ENCODE peak calls at places on chromosomes 11 and 22, in seven cellular contexts. C is coronary artery, A is heart right ventricle, U is colonic mucosa, E is dorsolateral prefrontal cortex, L is H1, N is upper lobe of right lung. M is an unnamed sample.
A peak's percentile ranks its signal among the peaks of the same experiment; 100 is the strongest.

GRCh38 chr11:118877487-118878173 is 6.1 kb upstream of the CXCR5 start:
- DNase-seq in L (no peak), A (no peak), E (no peak), N (no peak), U (no peak), C (no peak), M (no peak)

GRCh38 chr22:46074771-46075551 is 75.4 kb upstream of the PPARA start:
- DNase-seq in U (no peak), A (peak; percentile 21), N (peak; percentile 69), C (peak; percentile 72), E (peak; percentile 10), L (no peak), M (no peak)

GRCh38 chr22:19648419-19648929 is 65.8 kb upstream of the SEPTIN5 start:
- DNase-seq in C (no peak), L (no peak), A (no peak), U (no peak), N (no peak), E (no peak), M (no peak)

GRCh38 chr11:127117231-127117671 is 116.7 kb upstream of the KIRREL3 start:
- DNase-seq in E (no peak), C (no peak), U (no peak), A (no peak), L (no peak), N (no peak), M (no peak)

GRCh38 chr11:65861533-65862183 is 1.4 kb downstream of the MUS81 start:
- DNase-seq in L (no peak), A (no peak), E (no peak), C (no peak), N (no peak), U (no peak), M (no peak)

GRCh38 chr22:39083212-39084165 is 6.4 kb downstream of the APOBEC3G start:
- DNase-seq in N (no peak), L (no peak), E (no peak), U (no peak), A (no peak), C (no peak), M (no peak)

GRCh38 chr11:102546923-102547471 is 16.4 kb upstream of the MMP7 start:
- DNase-seq in L (no peak), E (no peak), A (no peak), N (no peak), C (no peak), U (no peak), M (no peak)

GRCh38 chr22:39090426-39091064 is 6.5 kb upstream of the APOBEC3H start:
- DNase-seq in U (no peak), L (no peak), A (no peak), C (no peak), N (no peak), E (no peak), M (no peak)

GRCh38 chr22:46071451-46072029 is 78.8 kb upstream of the PPARA start:
- DNase-seq in N (peak; percentile 95), E (peak; percentile 89), U (peak; percentile 94), A (peak; percentile 94), L (no peak), C (peak; percentile 94), M (peak; percentile 97)

GRCh38 chr11:31240340-31240904 is 129.1 kb downstream of the DCDC1 start:
- DNase-seq in A (no peak), U (no peak), L (no peak), E (no peak), N (no peak), C (no peak), M (no peak)

GRCh38 chr11:112884012-112884767 is 77.0 kb upstream of the NCAM1 start:
- DNase-seq in L (no peak), A (no peak), N (no peak), C (no peak), E (no peak), U (no peak), M (no peak)

GRCh38 chr11:133892584-133893380 is 47.5 kb upstream of the SPATA19 start:
- DNase-seq in N (no peak), U (no peak), C (peak; percentile 56), L (no peak), E (no peak), A (no peak), M (no peak)

GRCh38 chr11:104073950-104074349 is 37.5 kb downstream of the DDI1 start:
- DNase-seq in N (no peak), E (peak; percentile 5), C (no peak), A (no peak), L (no peak), U (no peak), M (no peak)

GRCh38 chr11:131597875-131598274 is 227.5 kb downstream of the NTM start:
- DNase-seq in E (no peak), N (no peak), L (no peak), A (no peak), U (no peak), C (no peak), M (no peak)

GRCh38 chr11:4375431-4376113 is 7.4 kb upstream of the OR52B4 start:
- DNase-seq in L (no peak), N (no peak), E (no peak), A (no peak), C (no peak), U (no peak), M (no peak)

GRCh38 chr11:88553204-88553603 is 215.7 kb upstream of the CTSC start:
- DNase-seq in A (no peak), N (no peak), E (no peak), U (no peak), C (no peak), L (no peak), M (no peak)

GRCh38 chr11:115193931-115194797 is 310.1 kb downstream of the CADM1 start:
- DNase-seq in L (no peak), C (no peak), A (no peak), N (no peak), U (no peak), E (no peak), M (no peak)

GRCh38 chr22:25159028-25159427 is 40.6 kb upstream of the CRYBB3 start:
- DNase-seq in U (no peak), A (no peak), N (no peak), L (no peak), E (peak; percentile 44), C (no peak), M (no peak)

GRCh38 chr11:118621071-118621815 is 13.8 kb downstream of the PHLDB1 start:
- DNase-seq in U (peak; percentile 92), A (peak; percentile 91), N (peak; percentile 91), L (no peak), C (peak; percentile 96), E (peak; percentile 91), M (peak; percentile 96)

GRCh38 chr11:107623183-107623582 is 32.2 kb downstream of the ELMOD1 start:
- DNase-seq in N (no peak), C (no peak), L (no peak), E (no peak), A (no peak), U (no peak), M (no peak)

GRCh38 chr22:24510694-24511625 is 15.8 kb downstream of the UPB1 start:
- DNase-seq in U (peak; percentile 55), N (no peak), L (no peak), C (no peak), A (no peak), E (no peak), M (no peak)

GRCh38 chr11:57276169-57276854 is 39.3 kb upstream of the APLNR start:
- DNase-seq in L (no peak), N (no peak), U (no peak), E (no peak), A (no peak), C (no peak), M (no peak)

GRCh38 chr11:45079943-45080719 is 66.3 kb upstream of the PRDM11 start:
- DNase-seq in U (peak; percentile 33), N (no peak), L (no peak), C (no peak), A (no peak), E (peak; percentile 20), M (no peak)

GRCh38 chr22:44309137-44309536 is 3.6 kb downstream of the SHISAL1 start:
- DNase-seq in L (no peak), C (no peak), U (peak; percentile 36), E (no peak), A (no peak), N (no peak), M (no peak)

GRCh38 chr22:46352691-46353386 is 17.3 kb downstream of the TRMU start:
- DNase-seq in E (peak; percentile 70), U (no peak), L (no peak), A (peak; percentile 64), N (peak; percentile 81), C (no peak), M (no peak)

GRCh38 chr11:12232819-12233601 is 122.6 kb downstream of the MICAL2 start:
- DNase-seq in N (no peak), L (no peak), A (no peak), C (no peak), E (no peak), U (no peak), M (no peak)

DNA sequence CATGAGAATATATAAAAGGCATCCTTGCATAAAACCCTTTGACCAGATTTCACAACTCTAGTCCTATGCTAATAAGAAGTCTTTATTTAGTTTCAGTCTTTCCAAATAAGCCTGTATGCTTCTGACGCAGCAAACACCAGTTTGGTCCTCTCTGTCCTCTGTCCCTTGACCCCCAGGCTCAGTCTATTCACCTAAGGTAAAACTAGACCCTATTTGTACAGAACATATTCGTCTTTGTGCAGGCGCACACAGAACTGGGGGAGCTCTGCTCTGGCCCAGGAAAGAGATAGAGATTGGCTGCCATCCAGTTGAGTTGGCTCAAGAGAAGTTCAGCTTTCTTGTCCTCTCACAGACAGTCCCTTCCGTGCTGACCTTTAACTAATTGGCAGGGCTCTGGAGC is 21.0 kb upstream of the PSMA1 start:
- DNase-seq in N (no peak), E (no peak), C (no peak), A (no peak), U (no peak), L (no peak), M (no peak)
- H3K4me3 ChIP-seq in N (no peak overlapping the region), E (no peak overlapping the region), C (peak overlapping the region; percentile 25), A (no peak overlapping the region), U (no peak overlapping the region), L (no peak overlapping the region), M (peak overlapping the region; percentile 7)

GRCh38 chr22:28904211-28904808 is 20.9 kb downstream of the ZNRF3 start:
- DNase-seq in U (no peak), C (no peak), N (no peak), A (no peak), E (no peak), L (no peak), M (no peak)
- H3K27ac ChIP-seq in U (no peak overlapping the region), C (peak overlapping the region; percentile 78), N (peak overlapping the region; percentile 20), A (peak overlapping the region; percentile 20), E (peak overlapping the region; percentile 45), L (no peak overlapping the region), M (peak overlapping the region; percentile 65)

GRCh38 chr11:17471501-17471900 is 5.1 kb downstream of the ABCC8 start:
- DNase-seq in L (no peak), U (no peak), E (no peak), C (no peak), A (no peak), N (no peak), M (no peak)
- TF ChIP-seq CTCF in L (no peak), U (no peak), E (no peak), C (no peak), A (no peak), N (no peak), M (no peak)

DNA sequence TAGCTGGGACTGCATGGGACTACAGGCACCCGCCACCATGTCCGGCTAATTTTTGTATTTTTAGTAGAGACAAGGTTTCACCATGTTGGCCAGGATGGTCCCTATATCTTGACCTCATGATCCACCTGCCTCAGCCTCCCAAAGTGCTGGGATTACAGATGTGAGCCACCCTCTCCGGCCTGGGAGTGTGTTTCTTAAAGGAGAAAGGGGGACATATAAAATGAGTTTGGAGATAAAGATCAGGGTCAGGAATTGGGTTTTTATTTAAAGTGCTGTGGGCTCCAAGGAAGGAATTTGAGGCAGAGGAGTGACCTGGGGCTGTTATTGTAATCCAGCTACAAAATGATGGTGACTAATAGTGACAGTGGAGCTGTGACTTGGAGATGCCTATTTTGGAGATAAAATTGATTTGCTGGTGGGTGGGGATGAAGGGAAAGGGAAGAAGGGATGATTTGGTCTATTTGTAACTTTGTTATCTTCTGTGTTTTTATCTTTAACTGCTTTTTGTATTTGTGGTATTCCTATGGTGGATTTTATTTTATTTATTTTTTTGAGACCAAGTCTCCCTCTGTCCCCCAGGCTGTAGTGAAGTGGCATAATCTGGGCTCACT is 5.0 kb downstream of the CRKL start:
- DNase-seq in U (no peak), C (no peak), L (no peak), E (no peak), A (no peak), N (no peak), M (no peak)
- H3K4me3 ChIP-seq in U (no peak overlapping the region), C (no peak overlapping the region), L (no peak overlapping the region), E (no peak overlapping the region), A (no peak overlapping the region), N (no peak overlapping the region), M (no peak overlapping the region)

M was measured in esophagus muscularis mucosa.